ENCODE peak calls at places on chromosomes 11 and 22, in seven cellular contexts. O, Z, A, M, U, I and T are unnamed samples.

GRCh38 chr22:25548866-25549464 is 15.5 kb upstream of the GRK3 start:
- DNase-seq in O (no peak), A (no peak), U (no peak), M (no peak), Z (no peak), I (peak; percentile 27), T (no peak)

GRCh38 chr22:22661275-22661674 is 16.9 kb downstream of the GGTLC2 start:
- DNase-seq in I (no peak), A (no peak), Z (no peak), U (no peak), M (no peak), O (no peak), T (no peak)

GRCh38 chr22:36359172-36359973 is 28.4 kb downstream of the MYH9 start:
- DNase-seq in O (no peak), Z (no peak), U (no peak), I (peak; percentile 71), M (no peak), A (no peak), T (no peak)

GRCh38 chr11:12244156-12244555 is 133.2 kb upstream of the PARVA start:
- DNase-seq in Z (no peak), U (no peak), A (no peak), I (no peak), O (no peak), M (no peak), T (no peak)

GRCh38 chr11:14435717-14436116 is 63.9 kb downstream of the COPB1 start:
- DNase-seq in M (no peak), O (no peak), I (peak; percentile 91), A (no peak), U (no peak), Z (no peak), T (no peak)

GRCh38 chr11:104339383-104339831 is 175.5 kb upstream of the PDGFD start:
- DNase-seq in O (no peak), M (no peak), Z (no peak), A (no peak), U (no peak), I (no peak), T (no peak)

GRCh38 chr11:94758671-94759070 is 9.5 kb upstream of the AMOTL1 start:
- DNase-seq in U (no peak), Z (no peak), A (no peak), I (no peak), O (no peak), M (no peak), T (no peak)

GRCh38 chr11:68610452-68611116 is 73.8 kb upstream of the GAL start:
- DNase-seq in Z (peak; percentile 14), I (peak; percentile 34), O (no peak), A (no peak), M (peak; percentile 22), U (peak; percentile 3), T (no peak)

GRCh38 chr11:65643971-65644370 is 6.1 kb downstream of the SIPA1 start:
- DNase-seq in U (no peak), I (no peak), Z (peak; percentile 41), A (no peak), O (no peak), M (no peak), T (peak; percentile 42)

GRCh38 chr11:4093519-4094347 is 866 bp upstream of the RRM1 start:
- DNase-seq in I (no peak), Z (no peak), M (peak; percentile 8), O (no peak), A (no peak), U (no peak), T (no peak)

DNA sequence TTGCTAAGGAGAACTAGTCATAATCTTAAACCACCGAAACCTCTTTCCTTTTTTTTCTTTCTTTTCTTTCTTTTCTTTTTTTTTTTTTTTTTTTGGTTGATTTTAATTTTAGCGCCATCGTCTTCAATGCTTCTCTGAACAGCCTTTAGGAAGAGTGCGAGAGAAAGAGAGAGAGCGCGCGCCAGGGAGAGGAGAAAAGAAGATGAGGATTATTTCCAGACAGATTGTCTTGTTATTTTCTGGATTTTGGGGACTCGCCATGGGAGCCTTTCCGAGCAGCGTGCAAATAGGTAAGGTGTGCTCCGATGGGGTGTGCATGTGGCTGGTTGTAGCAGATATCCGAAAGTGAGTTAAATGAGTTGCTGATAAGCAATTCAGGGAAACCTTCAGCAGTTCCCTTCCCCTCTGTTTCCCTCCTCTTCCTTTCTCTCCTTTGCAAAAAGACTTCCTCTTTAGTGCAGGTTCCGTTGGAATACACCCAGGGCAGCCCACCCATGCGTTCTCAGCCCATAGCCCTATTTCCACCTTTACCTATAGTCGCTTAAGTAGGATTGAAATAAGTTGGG is 1.0 kb downstream of the GRIA4 start:
- DNase-seq in U (peak; percentile 40), A (no peak), I (no peak), M (no peak), O (no peak), Z (no peak), T (no peak)
- H3K4me3 ChIP-seq in U (peak overlapping the region; percentile 72), A (no peak overlapping the region), I (no peak overlapping the region), M (peak overlapping the region; percentile 16), O (peak overlapping the region; percentile 69), Z (peak overlapping the region; percentile 26), T (no peak overlapping the region)

GRCh38 chr22:43094085-43094484 is 4.9 kb upstream of the TTLL1 start:
- DNase-seq in M (no peak), O (no peak), I (peak; percentile 67), U (no peak), Z (peak; percentile 60), A (no peak), T (no peak)
- H3K4me3 ChIP-seq in M (no peak overlapping the region), O (no peak overlapping the region), I (no peak overlapping the region), U (no peak overlapping the region), Z (no peak overlapping the region), A (no peak overlapping the region), T (no peak overlapping the region)

DNA sequence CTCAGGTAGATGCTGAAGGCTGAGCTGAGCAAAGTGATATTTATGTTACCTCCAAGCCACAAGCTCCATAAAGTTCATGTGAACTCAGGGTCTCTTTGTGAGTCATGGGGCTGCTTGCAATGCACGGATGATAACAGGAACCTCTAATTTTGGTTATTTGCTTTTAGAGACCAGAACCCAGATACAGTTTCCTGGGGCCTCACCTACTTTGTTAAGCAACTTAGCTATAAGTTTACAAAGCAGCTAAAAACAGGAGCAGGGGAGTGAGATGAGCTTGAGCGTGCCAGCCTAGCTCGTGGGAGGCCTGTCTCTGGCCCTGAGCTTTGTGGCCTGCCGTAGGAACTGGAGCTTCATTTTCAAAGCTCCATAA is 29.2 kb downstream of the SREBF2 start:
- DNase-seq in A (no peak), O (no peak), I (peak; percentile 90), U (no peak), Z (no peak), M (peak; percentile 30), T (no peak)
- H3K4me3 ChIP-seq in A (no peak overlapping the region), O (no peak overlapping the region), I (no peak overlapping the region), U (peak overlapping the region; percentile 21), Z (no peak overlapping the region), M (no peak overlapping the region), T (no peak overlapping the region)

GRCh38 chr22:49179886-49180682 is 647.6 kb downstream of the BRD1 start:
- DNase-seq in O (no peak), A (no peak), M (no peak), Z (no peak), I (no peak), U (no peak), T (no peak)

GRCh38 chr22:49176956-49177355 is 650.7 kb downstream of the BRD1 start:
- DNase-seq in M (no peak), I (no peak), Z (no peak), A (no peak), U (no peak), O (no peak), T (no peak)

GRCh38 chr22:49179175-49179574 is 648.5 kb downstream of the BRD1 start:
- DNase-seq in O (no peak), I (no peak), U (no peak), A (no peak), M (no peak), Z (no peak), T (no peak)

GRCh38 chr22:49177666-49178065 is 650.0 kb downstream of the BRD1 start:
- DNase-seq in U (no peak), A (no peak), I (no peak), Z (no peak), O (no peak), M (no peak), T (no peak)

DNA sequence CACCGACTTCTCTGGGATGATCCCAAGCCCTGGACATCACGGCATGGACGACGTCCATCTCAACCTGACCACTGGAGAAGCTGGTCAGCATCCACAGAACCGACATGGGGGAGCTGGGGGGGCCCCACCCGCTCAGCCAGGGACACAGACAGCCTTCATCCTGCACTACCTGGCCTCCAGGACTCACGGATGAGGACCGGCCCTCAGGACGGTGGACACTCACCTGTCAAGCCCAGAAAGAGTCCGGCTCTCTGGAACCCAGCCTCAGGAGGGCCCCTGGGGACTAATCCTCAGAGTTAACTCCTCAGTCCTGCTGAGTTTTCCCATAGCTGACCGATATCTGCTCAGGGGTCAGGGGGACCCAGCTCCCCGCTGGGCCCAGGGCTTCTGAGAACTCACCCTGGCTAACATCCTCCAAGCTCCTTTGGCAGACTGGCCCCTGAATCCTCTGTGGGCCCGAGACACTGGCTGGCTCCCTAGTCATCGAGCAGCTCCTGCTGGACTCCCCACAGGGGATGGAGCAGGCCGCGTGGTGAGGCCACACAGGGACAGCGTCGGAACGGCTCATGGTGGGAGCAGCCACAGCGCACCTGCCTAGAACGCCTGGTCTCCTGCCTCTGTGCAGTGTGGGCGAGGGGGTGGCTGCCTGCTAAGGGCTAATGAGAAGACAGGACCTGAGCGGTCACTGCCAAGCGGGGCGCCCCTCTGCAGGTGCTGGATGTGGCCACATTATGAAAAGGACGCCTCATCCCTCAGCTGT is 649.2 kb downstream of the BRD1 start:
- DNase-seq in I (no peak), A (no peak), M (no peak), O (no peak), Z (no peak), U (no peak), T (no peak)
- H3K4me3 ChIP-seq in I (no peak overlapping the region), A (no peak overlapping the region), M (no peak overlapping the region), O (no peak overlapping the region), Z (no peak overlapping the region), U (no peak overlapping the region), T (no peak overlapping the region)

GRCh38 chr11:123125169-123125568 is 63.2 kb upstream of the HSPA8 start:
- DNase-seq in U (no peak), I (no peak), O (no peak), A (no peak), M (no peak), Z (no peak), T (no peak)

GRCh38 chr11:123122341-123122740 is 60.4 kb upstream of the HSPA8 start:
- DNase-seq in Z (peak; percentile 50), A (no peak), U (peak; percentile 81), I (peak; percentile 37), O (no peak), M (peak; percentile 87), T (peak; percentile 19)

DNA sequence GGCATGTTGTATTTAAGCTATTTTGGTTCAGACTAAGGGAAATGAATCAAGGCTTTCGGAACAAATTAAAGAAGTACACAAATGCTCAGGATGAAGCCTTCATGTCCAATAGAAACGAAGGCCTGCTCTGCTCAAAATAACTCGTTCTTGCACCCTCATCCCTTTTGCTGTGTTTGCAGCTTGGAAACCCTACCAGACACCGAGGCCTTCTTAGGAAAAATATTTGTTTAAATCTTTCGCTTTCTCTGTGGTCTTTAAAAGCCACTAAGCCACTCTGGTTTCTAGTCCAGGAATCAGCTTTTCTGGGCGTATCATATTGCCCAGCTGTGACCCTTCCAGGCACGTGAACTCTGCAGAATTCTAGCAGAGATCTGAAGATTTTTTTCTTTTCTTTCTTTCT is 60.9 kb upstream of the HSPA8 start:
- DNase-seq in A (no peak), U (no peak), Z (no peak), I (no peak), M (no peak), O (no peak), T (no peak)
- H3K4me3 ChIP-seq in A (no peak overlapping the region), U (peak overlapping the region; percentile 64), Z (no peak overlapping the region), I (no peak overlapping the region), M (no peak overlapping the region), O (no peak overlapping the region), T (no peak overlapping the region)